ENCODE peak calls at places on chromosomes 16 and 17, in six cellular contexts. O is GM23248, U is HCT116, V is fibroblast of lung, E is A549, M is PC-9. S is an unnamed sample.

GRCh38 chr16:20624882-20625807 is 49.0 kb upstream of the ACSM2B start:
- DNase-seq in O (no peak), M (no peak), E (no peak), V (no peak), U (no peak), S (no peak)

GRCh38 chr17:73634629-73635028 is 9.6 kb downstream of the SDK2 start:
- DNase-seq in V (no peak), M (no peak), U (no peak), O (no peak), E (no peak), S (no peak)

GRCh38 chr16:31873556-31874353 is at the start of gene ZNF267:
- DNase-seq in U (peak; percentile 70), M (peak; percentile 95), E (peak; percentile 91), O (peak; percentile 99), V (peak; percentile 84), S (peak; percentile 95)

GRCh38 chr16:12262454-12263180 is 286.1 kb downstream of the SNX29 start:
- DNase-seq in V (no peak), E (no peak), O (peak; percentile 15), U (no peak), M (no peak), S (no peak)

GRCh38 chr17:57286372-57287105 is 30.2 kb downstream of the MSI2 start:
- DNase-seq in M (no peak), U (no peak), O (no peak), E (no peak), V (peak; percentile 27), S (no peak)

GRCh38 chr16:61014869-61015268 is 1021.4 kb downstream of the CDH8 start:
- DNase-seq in M (no peak), O (no peak), V (no peak), E (no peak), U (no peak), S (no peak)

GRCh38 chr17:60372790-60373483 is 19.0 kb downstream of the USP32 start:
- DNase-seq in E (peak; percentile 45), M (peak; percentile 11), O (peak; percentile 87), V (peak; percentile 86), U (no peak), S (no peak)

GRCh38 chr17:46876353-46876887 is 25.0 kb downstream of the WNT9B start:
- DNase-seq in E (no peak), V (no peak), O (no peak), U (peak; percentile 61), M (peak; percentile 55), S (no peak)

GRCh38 chr16:89320717-89321501 is 103.4 kb downstream of the ZNF778 start:
- DNase-seq in O (peak; percentile 32), V (peak; percentile 75), M (peak; percentile 76), E (no peak), U (no peak), S (no peak)

GRCh38 chr17:16661217-16661616 is 7.6 kb upstream of the ZNF624 start:
- DNase-seq in E (no peak), O (no peak), V (no peak), M (no peak), U (no peak), S (no peak)

GRCh38 chr16:3874242-3874641 is 6.3 kb downstream of the CREBBP start:
- DNase-seq in V (no peak), O (no peak), M (no peak), U (no peak), E (no peak), S (no peak)

GRCh38 chr16:76235426-76235825 is 41.8 kb upstream of the CNTNAP4 start:
- DNase-seq in O (no peak), V (no peak), U (no peak), E (no peak), M (no peak), S (no peak)

GRCh38 chr17:83124871-83125514 is 45.6 kb downstream of the METRNL start:
- DNase-seq in O (no peak), E (no peak), U (no peak), V (no peak), M (no peak), S (no peak)

GRCh38 chr17:16037636-16038035 is 38.0 kb downstream of the TTC19 start:
- DNase-seq in U (no peak), E (no peak), O (peak; percentile 57), M (no peak), V (peak; percentile 54), S (no peak)

GRCh38 chr16:81567987-81568748 is 123.6 kb downstream of the CMIP start:
- DNase-seq in M (peak; percentile 89), E (peak; percentile 87), V (peak; percentile 73), U (no peak), O (peak; percentile 88), S (no peak)

DNA sequence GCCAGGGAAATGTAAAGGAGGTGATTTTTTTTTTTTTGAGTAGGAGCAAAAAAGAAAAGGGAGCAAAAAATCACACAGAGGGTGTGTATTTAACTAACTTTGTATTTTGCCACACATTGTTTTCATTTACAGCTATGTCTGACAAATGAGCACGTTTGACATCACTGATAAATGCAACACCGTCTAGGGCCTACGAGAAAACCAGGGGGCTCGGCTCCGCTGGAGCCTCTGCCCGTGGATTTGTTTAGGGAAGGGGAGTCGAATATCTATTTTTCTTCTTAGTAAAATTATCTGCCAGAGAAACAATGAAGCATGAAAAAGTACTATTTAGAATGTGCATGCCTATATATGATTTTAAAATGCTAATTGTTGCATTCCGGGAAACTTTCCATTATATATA is 6.8 kb downstream of the MAF start:
- DNase-seq in V (no peak), E (no peak), U (no peak), M (no peak), O (no peak), S (no peak)
- H3K4me2 ChIP-seq in V (no peak overlapping the region), E (no peak overlapping the region), U (no peak overlapping the region), M (no peak overlapping the region), O (no peak overlapping the region), S (no peak overlapping the region)

GRCh38 chr17:48546187-48546923 is 1.4 kb upstream of the HOXB2 start:
- DNase-seq in E (no peak), V (no peak), U (no peak), O (peak; percentile 61), M (no peak), S (no peak)
- H3K4me3 ChIP-seq in E (no peak overlapping the region), V (peak overlapping the region; percentile 46), U (no peak overlapping the region), O (peak overlapping the region; percentile 66), M (no peak overlapping the region), S (no peak overlapping the region)

GRCh38 chr17:67130768-67131167 is 86.4 kb downstream of the CACNG1 start:
- DNase-seq in E (no peak), M (no peak), O (no peak), U (no peak), V (no peak), S (no peak)

GRCh38 chr17:67129283-67129682 is 84.9 kb downstream of the CACNG1 start:
- DNase-seq in O (no peak), M (no peak), E (no peak), V (no peak), U (no peak), S (no peak)

GRCh38 chr17:67133161-67133560 is 88.8 kb downstream of the CACNG1 start:
- DNase-seq in M (no peak), U (no peak), V (no peak), E (no peak), O (no peak), S (no peak)

GRCh38 chr17:67128700-67129099 is 84.3 kb downstream of the CACNG1 start:
- DNase-seq in V (peak; percentile 45), E (no peak), U (no peak), M (no peak), O (no peak), S (no peak)

DNA sequence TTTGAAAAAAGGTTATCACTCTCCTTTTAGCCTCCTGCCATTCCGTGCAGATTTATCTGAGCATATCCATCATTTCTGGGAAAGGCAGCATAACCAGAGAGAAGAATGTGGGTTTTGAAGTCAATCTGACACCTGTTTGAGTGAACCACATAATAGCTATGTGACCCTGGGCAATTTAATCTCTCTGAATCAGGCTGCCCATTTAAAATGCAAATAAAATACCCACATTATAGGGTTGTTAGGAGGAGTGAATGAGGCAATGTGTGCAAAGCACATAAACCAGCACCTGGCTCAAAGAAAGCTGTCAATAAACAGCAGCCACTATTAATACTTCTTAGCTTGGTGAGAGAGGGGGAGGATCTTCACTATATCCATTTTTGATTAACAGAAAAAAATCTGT is 88.0 kb downstream of the CACNG1 start:
- DNase-seq in M (no peak), O (no peak), U (no peak), V (no peak), E (no peak), S (no peak)
- H3K4me2 ChIP-seq in M (no peak overlapping the region), O (no peak overlapping the region), U (no peak overlapping the region), V (no peak overlapping the region), E (no peak overlapping the region), S (no peak overlapping the region)

GRCh38 chr16:72787130-72787518 is 260.8 kb downstream of the ZFHX3 start:
- DNase-seq in O (no peak), E (no peak), V (no peak), M (no peak), U (no peak), S (no peak)
- H3K4me3 ChIP-seq in O (peak overlapping the region; percentile 67), E (no peak overlapping the region), V (peak overlapping the region; percentile 34), M (no peak overlapping the region), U (no peak overlapping the region), S (no peak overlapping the region)

S was measured in DND-41.